ENCODE peak calls at places on chromosomes 13 and 19, in ten cellular contexts. One of them, this sample, is unnamed.
A peak's percentile ranks its signal among the peaks of the same experiment; 100 is the strongest.

GRCh38 chr19:7611541-7612279 is 16.0 kb downstream of the CAMSAP3 start:
- DNase-seq in right cardiac atrium: no peak
- DNase-seq in CD8-positive, alpha-beta memory T cell: no peak
- DNase-seq in epithelial cell of esophagus: no peak
- DNase-seq in psoas muscle: no peak
- DNase-seq in fibroblast of the aortic adventitia: no peak
- DNase-seq in HFF-Myc: no peak
- DNase-seq in Peyer's patch: no peak
- DNase-seq in CD8-positive, alpha-beta T cell: no peak
- DNase-seq in mesendoderm: no peak
- DNase-seq in this sample: no peak

GRCh38 chr19:12721656-12722565 is 1.8 kb downstream of the TNPO2 start:
- DNase-seq in right cardiac atrium: peak; percentile 78
- DNase-seq in CD8-positive, alpha-beta memory T cell: peak; percentile 42
- DNase-seq in epithelial cell of esophagus: peak; percentile 63
- DNase-seq in psoas muscle: peak; percentile 88
- DNase-seq in fibroblast of the aortic adventitia: peak; percentile 66
- DNase-seq in HFF-Myc: no peak
- DNase-seq in Peyer's patch: peak; percentile 52
- DNase-seq in CD8-positive, alpha-beta T cell: peak; percentile 52
- DNase-seq in mesendoderm: peak; percentile 90
- DNase-seq in this sample: peak; percentile 41

GRCh38 chr13:76425930-76426329 is 460.3 kb downstream of the KCTD12 start:
- DNase-seq in right cardiac atrium: no peak
- DNase-seq in CD8-positive, alpha-beta memory T cell: no peak
- DNase-seq in epithelial cell of esophagus: peak; percentile 31
- DNase-seq in psoas muscle: no peak
- DNase-seq in fibroblast of the aortic adventitia: peak; percentile 94
- DNase-seq in HFF-Myc: peak; percentile 35
- DNase-seq in Peyer's patch: no peak
- DNase-seq in CD8-positive, alpha-beta T cell: no peak
- DNase-seq in mesendoderm: peak; percentile 10
- DNase-seq in this sample: no peak

GRCh38 chr19:41869374-41869955 is 7.6 kb upstream of the CD79A start:
- DNase-seq in right cardiac atrium: no peak
- DNase-seq in CD8-positive, alpha-beta memory T cell: no peak
- DNase-seq in epithelial cell of esophagus: no peak
- DNase-seq in psoas muscle: peak; percentile 33
- DNase-seq in fibroblast of the aortic adventitia: no peak
- DNase-seq in HFF-Myc: no peak
- DNase-seq in Peyer's patch: no peak
- DNase-seq in CD8-positive, alpha-beta T cell: no peak
- DNase-seq in mesendoderm: no peak
- DNase-seq in this sample: no peak

GRCh38 chr19:29687244-29687896 is 22.1 kb downstream of the PLEKHF1 start:
- DNase-seq in right cardiac atrium: peak; percentile 61
- DNase-seq in CD8-positive, alpha-beta memory T cell: no peak
- DNase-seq in epithelial cell of esophagus: peak; percentile 73
- DNase-seq in psoas muscle: peak; percentile 90
- DNase-seq in fibroblast of the aortic adventitia: peak; percentile 99
- DNase-seq in HFF-Myc: peak; percentile 74
- DNase-seq in Peyer's patch: no peak
- DNase-seq in CD8-positive, alpha-beta T cell: no peak
- DNase-seq in mesendoderm: no peak
- DNase-seq in this sample: no peak

GRCh38 chr19:38287604-38288003 is 16.4 kb upstream of the C19orf33 start:
- DNase-seq in right cardiac atrium: no peak
- DNase-seq in CD8-positive, alpha-beta memory T cell: no peak
- DNase-seq in epithelial cell of esophagus: no peak
- DNase-seq in psoas muscle: no peak
- DNase-seq in fibroblast of the aortic adventitia: no peak
- DNase-seq in HFF-Myc: no peak
- DNase-seq in Peyer's patch: no peak
- DNase-seq in CD8-positive, alpha-beta T cell: no peak
- DNase-seq in mesendoderm: no peak
- DNase-seq in this sample: no peak

GRCh38 chr19:12774588-12775555 is at the start of gene HOOK2:
- DNase-seq in right cardiac atrium: peak; percentile 67
- DNase-seq in CD8-positive, alpha-beta memory T cell: no peak
- DNase-seq in epithelial cell of esophagus: peak; percentile 96
- DNase-seq in psoas muscle: no peak
- DNase-seq in fibroblast of the aortic adventitia: no peak
- DNase-seq in HFF-Myc: no peak
- DNase-seq in Peyer's patch: peak; percentile 69
- DNase-seq in CD8-positive, alpha-beta T cell: peak; percentile 44
- DNase-seq in mesendoderm: peak; percentile 91
- DNase-seq in this sample: no peak

GRCh38 chr13:111903143-111903542 is 163.8 kb upstream of the SOX1 start:
- DNase-seq in right cardiac atrium: no peak
- DNase-seq in CD8-positive, alpha-beta memory T cell: no peak
- DNase-seq in epithelial cell of esophagus: no peak
- DNase-seq in psoas muscle: no peak
- DNase-seq in fibroblast of the aortic adventitia: no peak
- DNase-seq in HFF-Myc: no peak
- DNase-seq in Peyer's patch: no peak
- DNase-seq in CD8-positive, alpha-beta T cell: no peak
- DNase-seq in mesendoderm: peak; percentile 27
- DNase-seq in this sample: no peak

GRCh38 chr19:40626918-40627317 is 25.7 kb downstream of the LTBP4 start:
- DNase-seq in right cardiac atrium: no peak
- DNase-seq in CD8-positive, alpha-beta memory T cell: no peak
- DNase-seq in epithelial cell of esophagus: no peak
- DNase-seq in psoas muscle: no peak
- DNase-seq in fibroblast of the aortic adventitia: no peak
- DNase-seq in HFF-Myc: no peak
- DNase-seq in Peyer's patch: no peak
- DNase-seq in CD8-positive, alpha-beta T cell: no peak
- DNase-seq in mesendoderm: no peak
- DNase-seq in this sample: no peak

GRCh38 chr19:40625406-40626120 is 24.4 kb downstream of the LTBP4 start:
- DNase-seq in right cardiac atrium: no peak
- DNase-seq in CD8-positive, alpha-beta memory T cell: no peak
- DNase-seq in epithelial cell of esophagus: no peak
- DNase-seq in psoas muscle: no peak
- DNase-seq in fibroblast of the aortic adventitia: no peak
- DNase-seq in HFF-Myc: no peak
- DNase-seq in Peyer's patch: no peak
- DNase-seq in CD8-positive, alpha-beta T cell: no peak
- DNase-seq in mesendoderm: peak; percentile 53
- DNase-seq in this sample: no peak

GRCh38 chr19:40629346-40629745 is 28.2 kb downstream of the LTBP4 start:
- DNase-seq in right cardiac atrium: no peak
- DNase-seq in CD8-positive, alpha-beta memory T cell: no peak
- DNase-seq in epithelial cell of esophagus: no peak
- DNase-seq in psoas muscle: no peak
- DNase-seq in fibroblast of the aortic adventitia: no peak
- DNase-seq in HFF-Myc: no peak
- DNase-seq in Peyer's patch: no peak
- DNase-seq in CD8-positive, alpha-beta T cell: no peak
- DNase-seq in mesendoderm: no peak
- DNase-seq in this sample: no peak

GRCh38 chr19:40630571-40631160 is 29.5 kb downstream of the LTBP4 start:
- DNase-seq in right cardiac atrium: no peak
- DNase-seq in CD8-positive, alpha-beta memory T cell: no peak
- DNase-seq in epithelial cell of esophagus: no peak
- DNase-seq in psoas muscle: no peak
- DNase-seq in fibroblast of the aortic adventitia: no peak
- DNase-seq in HFF-Myc: no peak
- DNase-seq in Peyer's patch: no peak
- DNase-seq in CD8-positive, alpha-beta T cell: no peak
- DNase-seq in mesendoderm: no peak
- DNase-seq in this sample: no peak

DNA sequence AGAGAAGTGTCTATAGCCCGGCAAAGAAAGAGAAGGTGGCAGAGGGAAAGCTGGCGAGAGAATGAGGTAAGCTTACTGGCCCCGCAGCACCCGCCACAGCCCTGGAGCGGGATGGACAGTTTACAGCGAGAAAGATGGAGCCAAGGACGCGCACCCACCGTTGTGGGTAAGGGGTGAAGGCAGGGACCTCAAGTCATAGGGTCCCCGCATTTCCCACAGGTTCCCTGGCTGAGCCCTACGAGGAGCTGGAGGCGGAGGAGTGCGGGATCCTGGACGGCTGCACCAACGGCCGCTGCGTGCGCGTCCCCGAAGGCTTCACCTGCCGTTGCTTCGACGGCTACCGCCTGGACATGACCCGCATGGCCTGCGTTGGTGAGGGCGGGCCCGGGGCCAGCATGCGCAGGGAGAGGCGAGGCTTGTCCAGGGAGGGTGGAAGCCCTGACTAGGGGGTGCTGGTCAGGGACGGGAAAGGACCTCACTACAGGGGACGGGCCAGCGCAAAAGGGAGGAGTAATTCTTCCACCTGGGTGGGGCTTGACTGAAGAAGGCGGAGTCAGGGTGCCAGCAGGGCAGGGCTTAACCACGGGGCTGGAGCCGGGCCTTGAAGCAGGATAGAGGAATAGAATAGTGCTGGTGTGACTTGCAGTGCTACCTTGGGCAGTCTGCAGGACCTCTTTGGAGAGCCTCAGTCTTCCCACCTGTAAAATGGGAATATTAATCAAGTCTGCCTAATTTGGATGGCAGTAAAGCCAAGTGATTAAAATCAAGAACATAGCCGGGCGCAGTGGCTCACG is 26.5 kb downstream of the LTBP4 start:
- DNase-seq in right cardiac atrium: no peak
- DNase-seq in CD8-positive, alpha-beta memory T cell: no peak
- DNase-seq in epithelial cell of esophagus: no peak
- DNase-seq in psoas muscle: no peak
- DNase-seq in fibroblast of the aortic adventitia: no peak
- DNase-seq in HFF-Myc: no peak
- DNase-seq in Peyer's patch: no peak
- DNase-seq in CD8-positive, alpha-beta T cell: no peak
- DNase-seq in mesendoderm: no peak
- DNase-seq in this sample: no peak
- H3K4me3 ChIP-seq in right cardiac atrium: no peak overlapping the region
- H3K4me3 ChIP-seq in CD8-positive, alpha-beta memory T cell: no peak overlapping the region
- H3K4me3 ChIP-seq in epithelial cell of esophagus: no peak overlapping the region
- H3K4me3 ChIP-seq in psoas muscle: no peak overlapping the region
- H3K4me3 ChIP-seq in fibroblast of the aortic adventitia: no peak overlapping the region
- H3K4me3 ChIP-seq in HFF-Myc: no peak overlapping the region
- H3K4me3 ChIP-seq in Peyer's patch: no peak overlapping the region
- H3K4me3 ChIP-seq in CD8-positive, alpha-beta T cell: no peak overlapping the region
- H3K4me3 ChIP-seq in mesendoderm: no peak overlapping the region
- H3K4me3 ChIP-seq in this sample: no peak overlapping the region

DNA sequence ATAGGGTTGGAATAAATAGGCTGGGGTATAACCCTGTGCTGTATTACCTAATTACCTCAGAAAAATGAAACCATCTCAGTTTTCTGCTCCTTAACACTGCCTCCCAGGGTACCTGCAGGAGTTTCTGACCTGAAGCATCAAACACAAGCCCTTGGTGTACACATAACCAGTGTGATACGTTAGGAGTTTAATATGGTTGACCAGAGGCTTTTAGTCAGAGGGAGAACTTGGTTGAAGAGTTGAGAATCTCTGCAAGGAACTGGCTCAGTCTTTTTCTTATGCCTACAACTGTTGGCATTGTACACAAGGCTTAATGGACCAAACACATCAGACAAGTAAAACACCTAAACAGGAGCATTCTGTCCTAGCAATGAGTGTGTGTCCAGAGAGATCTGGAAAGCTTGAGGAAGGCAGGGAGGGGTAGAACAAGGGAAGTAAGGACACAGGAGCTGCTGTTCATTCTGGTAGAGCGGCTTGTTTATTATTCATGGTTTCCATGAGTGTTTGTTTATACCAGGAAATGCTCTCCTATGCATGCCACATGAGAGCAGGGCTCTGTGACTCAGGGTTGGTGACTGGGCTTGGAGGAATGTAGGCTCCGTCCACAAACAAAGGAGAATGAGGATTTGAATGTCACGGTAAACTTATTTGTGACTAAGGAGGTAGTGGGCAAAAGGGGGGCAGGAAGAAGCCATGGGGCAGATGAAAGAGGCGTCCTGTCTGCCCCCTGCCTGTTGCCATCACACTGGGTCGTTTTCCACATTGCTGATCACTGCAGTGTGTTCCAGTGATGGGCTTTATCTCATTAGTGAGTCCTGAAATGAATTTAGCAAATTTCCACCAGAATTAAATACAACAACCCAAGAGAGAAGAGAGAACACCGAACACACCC is 11.9 kb upstream of the SPATA13 start:
- DNase-seq in right cardiac atrium: no peak
- DNase-seq in CD8-positive, alpha-beta memory T cell: no peak
- DNase-seq in epithelial cell of esophagus: peak; percentile 97
- DNase-seq in psoas muscle: no peak
- DNase-seq in fibroblast of the aortic adventitia: peak; percentile 90
- DNase-seq in HFF-Myc: peak; percentile 95
- DNase-seq in Peyer's patch: no peak
- DNase-seq in CD8-positive, alpha-beta T cell: no peak
- DNase-seq in mesendoderm: peak; percentile 99
- DNase-seq in this sample: no peak
- H3K4me3 ChIP-seq in right cardiac atrium: no peak overlapping the region
- H3K4me3 ChIP-seq in CD8-positive, alpha-beta memory T cell: no peak overlapping the region
- H3K4me3 ChIP-seq in epithelial cell of esophagus: no peak overlapping the region
- H3K4me3 ChIP-seq in psoas muscle: no peak overlapping the region
- H3K4me3 ChIP-seq in fibroblast of the aortic adventitia: no peak overlapping the region
- H3K4me3 ChIP-seq in HFF-Myc: no peak overlapping the region
- H3K4me3 ChIP-seq in Peyer's patch: no peak overlapping the region
- H3K4me3 ChIP-seq in CD8-positive, alpha-beta T cell: no peak overlapping the region
- H3K4me3 ChIP-seq in mesendoderm: no peak overlapping the region
- H3K4me3 ChIP-seq in this sample: no peak overlapping the region

GRCh38 chr13:99978781-99979452 is 2.7 kb upstream of the ZIC2 start:
- DNase-seq in right cardiac atrium: no peak
- DNase-seq in CD8-positive, alpha-beta memory T cell: no peak
- DNase-seq in epithelial cell of esophagus: no peak
- DNase-seq in psoas muscle: peak; percentile 48
- DNase-seq in fibroblast of the aortic adventitia: no peak
- DNase-seq in HFF-Myc: no peak
- DNase-seq in Peyer's patch: no peak
- DNase-seq in CD8-positive, alpha-beta T cell: no peak
- DNase-seq in mesendoderm: peak; percentile 98
- DNase-seq in this sample: no peak

GRCh38 chr13:99977912-99978780 is 3.4 kb upstream of the ZIC2 start:
- DNase-seq in right cardiac atrium: no peak
- DNase-seq in CD8-positive, alpha-beta memory T cell: no peak
- DNase-seq in epithelial cell of esophagus: no peak
- DNase-seq in psoas muscle: no peak
- DNase-seq in fibroblast of the aortic adventitia: no peak
- DNase-seq in HFF-Myc: no peak
- DNase-seq in Peyer's patch: peak; percentile 10
- DNase-seq in CD8-positive, alpha-beta T cell: no peak
- DNase-seq in mesendoderm: peak; percentile 76
- DNase-seq in this sample: peak; percentile 49

GRCh38 chr13:99981115-99982020 is at the start of gene ZIC2:
- DNase-seq in right cardiac atrium: no peak
- DNase-seq in CD8-positive, alpha-beta memory T cell: no peak
- DNase-seq in epithelial cell of esophagus: peak; percentile 47
- DNase-seq in psoas muscle: no peak
- DNase-seq in fibroblast of the aortic adventitia: no peak
- DNase-seq in HFF-Myc: no peak
- DNase-seq in Peyer's patch: no peak
- DNase-seq in CD8-positive, alpha-beta T cell: no peak
- DNase-seq in mesendoderm: peak; percentile 96
- DNase-seq in this sample: peak; percentile 52

GRCh38 chr13:99980201-99981114 is 1.1 kb upstream of the ZIC2 start:
- DNase-seq in right cardiac atrium: peak; percentile 73
- DNase-seq in CD8-positive, alpha-beta memory T cell: peak; percentile 42
- DNase-seq in epithelial cell of esophagus: peak; percentile 81
- DNase-seq in psoas muscle: peak; percentile 77
- DNase-seq in fibroblast of the aortic adventitia: peak; percentile 29
- DNase-seq in HFF-Myc: no peak
- DNase-seq in Peyer's patch: no peak
- DNase-seq in CD8-positive, alpha-beta T cell: peak; percentile 65
- DNase-seq in mesendoderm: peak; percentile 93
- DNase-seq in this sample: peak; percentile 60

DNA sequence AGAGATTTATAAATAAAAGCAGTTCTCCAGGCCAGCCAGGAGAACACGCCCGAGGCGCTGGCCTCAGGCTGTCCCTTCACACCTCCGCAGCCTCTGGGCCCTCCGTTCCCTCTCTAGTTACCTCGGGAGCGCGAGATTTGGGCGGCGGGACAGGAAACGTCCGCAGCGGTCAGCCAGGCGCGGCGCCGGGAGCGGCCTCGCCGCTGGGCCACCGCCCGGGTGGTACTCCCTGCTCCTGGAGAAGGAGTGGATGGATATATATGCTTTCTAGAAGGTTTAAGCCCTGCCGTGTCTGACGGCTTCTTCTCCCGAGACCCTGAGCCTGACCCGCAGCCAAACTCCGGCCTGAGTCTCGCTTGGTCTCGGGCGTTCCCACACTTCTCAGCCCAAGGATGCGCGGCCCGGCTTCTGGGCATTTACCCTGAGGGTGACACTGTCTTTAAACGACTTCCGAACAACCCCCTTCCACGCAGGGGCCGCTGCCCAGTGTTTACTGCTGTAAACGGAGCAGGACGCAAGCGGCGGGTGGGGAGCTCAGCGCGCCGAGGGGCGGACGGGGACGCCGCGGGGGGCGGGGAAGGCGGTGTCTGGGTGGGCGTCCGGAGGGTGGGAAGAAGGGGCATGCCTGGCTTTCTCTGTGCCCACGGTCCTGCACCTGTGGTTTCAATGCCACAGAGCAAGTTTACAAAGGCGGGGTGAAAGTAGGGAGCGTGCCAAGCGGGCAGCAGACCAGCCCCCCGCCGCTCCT is 2.0 kb upstream of the ZIC2 start:
- DNase-seq in right cardiac atrium: no peak
- DNase-seq in CD8-positive, alpha-beta memory T cell: no peak
- DNase-seq in epithelial cell of esophagus: no peak
- DNase-seq in psoas muscle: peak; percentile 43
- DNase-seq in fibroblast of the aortic adventitia: no peak
- DNase-seq in HFF-Myc: no peak
- DNase-seq in Peyer's patch: no peak
- DNase-seq in CD8-positive, alpha-beta T cell: no peak
- DNase-seq in mesendoderm: peak; percentile 92
- DNase-seq in this sample: no peak
- H3K4me3 ChIP-seq in right cardiac atrium: peak overlapping the region; percentile 63
- H3K4me3 ChIP-seq in CD8-positive, alpha-beta memory T cell: no peak overlapping the region
- H3K4me3 ChIP-seq in epithelial cell of esophagus: no peak overlapping the region
- H3K4me3 ChIP-seq in psoas muscle: peak overlapping the region; percentile 70
- H3K4me3 ChIP-seq in fibroblast of the aortic adventitia: no peak overlapping the region
- H3K4me3 ChIP-seq in HFF-Myc: peak overlapping the region; percentile 15
- H3K4me3 ChIP-seq in Peyer's patch: peak overlapping the region; percentile 62
- H3K4me3 ChIP-seq in CD8-positive, alpha-beta T cell: no peak overlapping the region
- H3K4me3 ChIP-seq in mesendoderm: peak overlapping the region; percentile 86
- H3K4me3 ChIP-seq in this sample: peak overlapping the region; percentile 41

DNA sequence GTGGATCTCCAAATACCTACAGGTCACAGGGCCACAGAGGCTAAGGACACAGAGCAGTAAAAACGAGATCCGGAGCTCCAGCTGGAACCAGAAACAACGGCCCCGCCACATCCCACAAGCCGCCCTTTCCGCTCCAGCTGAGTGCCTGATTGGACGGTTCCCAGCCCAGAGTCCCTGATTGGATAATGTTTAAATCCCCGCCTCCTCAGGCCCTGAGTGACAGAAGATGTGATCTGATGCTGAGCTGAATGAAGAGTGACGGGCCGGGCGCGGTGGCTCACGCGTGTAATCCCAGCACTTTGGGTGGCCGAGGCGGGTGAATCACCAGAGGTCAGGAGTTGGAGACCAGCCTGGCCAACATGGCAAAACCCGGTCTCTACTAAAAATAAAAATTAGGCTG is at the start of gene ZNF99:
- DNase-seq in right cardiac atrium: peak; percentile 83
- DNase-seq in CD8-positive, alpha-beta memory T cell: no peak
- DNase-seq in epithelial cell of esophagus: no peak
- DNase-seq in psoas muscle: peak; percentile 72
- DNase-seq in fibroblast of the aortic adventitia: no peak
- DNase-seq in HFF-Myc: no peak
- DNase-seq in Peyer's patch: no peak
- DNase-seq in CD8-positive, alpha-beta T cell: no peak
- DNase-seq in mesendoderm: no peak
- DNase-seq in this sample: no peak
- H3K4me3 ChIP-seq in right cardiac atrium: peak within 1 kb of the TSS; percentile 43
- H3K4me3 ChIP-seq in CD8-positive, alpha-beta memory T cell: no peak within 1 kb of the TSS
- H3K4me3 ChIP-seq in epithelial cell of esophagus: no peak within 1 kb of the TSS
- H3K4me3 ChIP-seq in psoas muscle: peak within 1 kb of the TSS; percentile 42
- H3K4me3 ChIP-seq in fibroblast of the aortic adventitia: no peak within 1 kb of the TSS
- H3K4me3 ChIP-seq in HFF-Myc: no peak within 1 kb of the TSS
- H3K4me3 ChIP-seq in Peyer's patch: no peak within 1 kb of the TSS
- H3K4me3 ChIP-seq in CD8-positive, alpha-beta T cell: no peak within 1 kb of the TSS
- H3K4me3 ChIP-seq in mesendoderm: no peak within 1 kb of the TSS
- H3K4me3 ChIP-seq in this sample: no peak within 1 kb of the TSS